ENCODE peak calls at places on chromosomes 12 and 14, in seven cellular contexts. One of them, this sample, is unnamed.

GRCh38 chr12:128994869-128995268 is 141.6 kb downstream of the GLT1D1 start:
- DNase-seq in pancreas: no peak
- DNase-seq in left colon: no peak
- DNase-seq in CD8-positive, alpha-beta memory T cell: no peak
- DNase-seq in frontal cortex: no peak
- DNase-seq in iris pigment epithelial cell: no peak
- DNase-seq in RWPE2: no peak
- DNase-seq in this sample: no peak

GRCh38 chr14:94343238-94343637 is 20.1 kb upstream of the SERPINA6 start:
- DNase-seq in CD8-positive, alpha-beta memory T cell: no peak
- DNase-seq in frontal cortex: no peak
- DNase-seq in iris pigment epithelial cell: no peak
- DNase-seq in pancreas: no peak
- DNase-seq in RWPE2: no peak
- DNase-seq in left colon: no peak
- DNase-seq in this sample: no peak

GRCh38 chr14:92560106-92560865 is 46.7 kb downstream of the RIN3 start:
- DNase-seq in iris pigment epithelial cell: no peak
- DNase-seq in RWPE2: no peak
- DNase-seq in frontal cortex: no peak
- DNase-seq in CD8-positive, alpha-beta memory T cell: no peak
- DNase-seq in pancreas: no peak
- DNase-seq in left colon: no peak
- DNase-seq in this sample: no peak

GRCh38 chr12:56839489-56840442 is 76.6 kb downstream of the HSD17B6 start:
- DNase-seq in iris pigment epithelial cell: peak
- DNase-seq in pancreas: no peak
- DNase-seq in RWPE2: peak
- DNase-seq in CD8-positive, alpha-beta memory T cell: no peak
- DNase-seq in left colon: peak
- DNase-seq in frontal cortex: no peak
- DNase-seq in this sample: peak

GRCh38 chr14:21846227-21846885 is 172.7 kb upstream of the OR4E1 start:
- DNase-seq in left colon: no peak
- DNase-seq in frontal cortex: no peak
- DNase-seq in CD8-positive, alpha-beta memory T cell: peak
- DNase-seq in iris pigment epithelial cell: no peak
- DNase-seq in pancreas: peak
- DNase-seq in RWPE2: no peak
- DNase-seq in this sample: peak

GRCh38 chr12:2800046-2800570 is 5.3 kb downstream of the FKBP4 start:
- DNase-seq in iris pigment epithelial cell: no peak
- DNase-seq in frontal cortex: no peak
- DNase-seq in CD8-positive, alpha-beta memory T cell: no peak
- DNase-seq in RWPE2: no peak
- DNase-seq in pancreas: no peak
- DNase-seq in left colon: no peak
- DNase-seq in this sample: no peak

GRCh38 chr12:119334459-119335170 is at the start of gene CCDC60:
- DNase-seq in pancreas: peak
- DNase-seq in CD8-positive, alpha-beta memory T cell: no peak
- DNase-seq in left colon: peak
- DNase-seq in iris pigment epithelial cell: no peak
- DNase-seq in frontal cortex: no peak
- DNase-seq in RWPE2: no peak
- DNase-seq in this sample: no peak

GRCh38 chr12:93682846-93683261 is 5.7 kb downstream of the CRADD start:
- DNase-seq in CD8-positive, alpha-beta memory T cell: no peak
- DNase-seq in frontal cortex: no peak
- DNase-seq in RWPE2: no peak
- DNase-seq in iris pigment epithelial cell: no peak
- DNase-seq in left colon: no peak
- DNase-seq in pancreas: peak
- DNase-seq in this sample: no peak

GRCh38 chr14:68547305-68548193 is 245.3 kb downstream of the ZFP36L1 start:
- DNase-seq in RWPE2: peak
- DNase-seq in pancreas: no peak
- DNase-seq in frontal cortex: no peak
- DNase-seq in CD8-positive, alpha-beta memory T cell: no peak
- DNase-seq in iris pigment epithelial cell: peak
- DNase-seq in left colon: peak
- DNase-seq in this sample: peak

GRCh38 chr12:47216150-47216677 is 136.5 kb upstream of the AMIGO2 start:
- DNase-seq in RWPE2: no peak
- DNase-seq in iris pigment epithelial cell: no peak
- DNase-seq in frontal cortex: no peak
- DNase-seq in CD8-positive, alpha-beta memory T cell: peak
- DNase-seq in left colon: peak
- DNase-seq in pancreas: no peak
- DNase-seq in this sample: no peak

GRCh38 chr14:69661194-69661537 is 49.8 kb downstream of the SUSD6 start:
- DNase-seq in RWPE2: no peak
- DNase-seq in frontal cortex: no peak
- DNase-seq in left colon: no peak
- DNase-seq in pancreas: no peak
- DNase-seq in CD8-positive, alpha-beta memory T cell: no peak
- DNase-seq in iris pigment epithelial cell: no peak
- DNase-seq in this sample: no peak

GRCh38 chr12:121089031-121089812 is 43.5 kb upstream of the P2RX7 start:
- DNase-seq in CD8-positive, alpha-beta memory T cell: no peak
- DNase-seq in frontal cortex: no peak
- DNase-seq in RWPE2: no peak
- DNase-seq in left colon: no peak
- DNase-seq in iris pigment epithelial cell: no peak
- DNase-seq in pancreas: no peak
- DNase-seq in this sample: peak

GRCh38 chr14:22176930-22177329 is 412.1 kb downstream of the DAD1 start:
- DNase-seq in CD8-positive, alpha-beta memory T cell: no peak
- DNase-seq in frontal cortex: no peak
- DNase-seq in left colon: no peak
- DNase-seq in RWPE2: no peak
- DNase-seq in pancreas: no peak
- DNase-seq in iris pigment epithelial cell: no peak
- DNase-seq in this sample: no peak

GRCh38 chr14:70641548-70642312 is at the start of gene TTC9:
- DNase-seq in iris pigment epithelial cell: no peak
- DNase-seq in RWPE2: no peak
- DNase-seq in frontal cortex: peak
- DNase-seq in left colon: no peak
- DNase-seq in pancreas: peak
- DNase-seq in CD8-positive, alpha-beta memory T cell: peak
- DNase-seq in this sample: no peak

GRCh38 chr14:75906680-75907280 is 75.0 kb downstream of the TGFB3 start:
- DNase-seq in frontal cortex: peak
- DNase-seq in RWPE2: no peak
- DNase-seq in iris pigment epithelial cell: no peak
- DNase-seq in CD8-positive, alpha-beta memory T cell: peak
- DNase-seq in pancreas: no peak
- DNase-seq in left colon: peak
- DNase-seq in this sample: peak

GRCh38 chr14:102052522-102052921 is 34.3 kb downstream of the HSP90AA1 start:
- DNase-seq in frontal cortex: no peak
- DNase-seq in RWPE2: no peak
- DNase-seq in left colon: no peak
- DNase-seq in CD8-positive, alpha-beta memory T cell: no peak
- DNase-seq in iris pigment epithelial cell: no peak
- DNase-seq in pancreas: no peak
- DNase-seq in this sample: no peak

GRCh38 chr12:113684053-113684907 is 212.6 kb upstream of the LHX5 start:
- DNase-seq in left colon: no peak
- DNase-seq in pancreas: no peak
- DNase-seq in frontal cortex: no peak
- DNase-seq in CD8-positive, alpha-beta memory T cell: no peak
- DNase-seq in iris pigment epithelial cell: no peak
- DNase-seq in RWPE2: no peak
- DNase-seq in this sample: peak

GRCh38 chr12:132147423-132148367 is 3.4 kb downstream of the NOC4L start:
- DNase-seq in iris pigment epithelial cell: no peak
- DNase-seq in RWPE2: peak
- DNase-seq in frontal cortex: no peak
- DNase-seq in left colon: peak
- DNase-seq in pancreas: peak
- DNase-seq in CD8-positive, alpha-beta memory T cell: no peak
- DNase-seq in this sample: no peak

GRCh38 chr12:30926243-30927209 is at the start of gene TSPAN11:
- DNase-seq in frontal cortex: peak
- DNase-seq in iris pigment epithelial cell: peak
- DNase-seq in pancreas: no peak
- DNase-seq in RWPE2: no peak
- DNase-seq in CD8-positive, alpha-beta memory T cell: no peak
- DNase-seq in left colon: no peak
- DNase-seq in this sample: peak

GRCh38 chr12:118946256-118946655 is 35.1 kb upstream of the SRRM4 start:
- DNase-seq in frontal cortex: no peak
- DNase-seq in left colon: no peak
- DNase-seq in CD8-positive, alpha-beta memory T cell: no peak
- DNase-seq in pancreas: no peak
- DNase-seq in iris pigment epithelial cell: no peak
- DNase-seq in RWPE2: no peak
- DNase-seq in this sample: no peak

GRCh38 chr12:112961074-112961473 is 17.2 kb upstream of the OAS2 start:
- DNase-seq in RWPE2: no peak
- DNase-seq in iris pigment epithelial cell: no peak
- DNase-seq in pancreas: no peak
- DNase-seq in CD8-positive, alpha-beta memory T cell: no peak
- DNase-seq in frontal cortex: no peak
- DNase-seq in left colon: no peak
- DNase-seq in this sample: no peak

GRCh38 chr12:48767047-48767446 is 21.8 kb downstream of the ADCY6 start:
- DNase-seq in frontal cortex: no peak
- DNase-seq in pancreas: no peak
- DNase-seq in left colon: no peak
- DNase-seq in RWPE2: no peak
- DNase-seq in CD8-positive, alpha-beta memory T cell: no peak
- DNase-seq in iris pigment epithelial cell: peak
- DNase-seq in this sample: no peak

GRCh38 chr12:68633614-68634558 is 23.2 kb downstream of the RAP1B start:
- DNase-seq in CD8-positive, alpha-beta memory T cell: no peak
- DNase-seq in frontal cortex: no peak
- DNase-seq in RWPE2: no peak
- DNase-seq in left colon: no peak
- DNase-seq in iris pigment epithelial cell: no peak
- DNase-seq in pancreas: no peak
- DNase-seq in this sample: no peak

GRCh38 chr14:65260786-65261185 is 151.7 kb upstream of the FUT8 start:
- DNase-seq in RWPE2: no peak
- DNase-seq in pancreas: no peak
- DNase-seq in iris pigment epithelial cell: peak
- DNase-seq in CD8-positive, alpha-beta memory T cell: no peak
- DNase-seq in left colon: no peak
- DNase-seq in frontal cortex: no peak
- DNase-seq in this sample: peak

GRCh38 chr12:39070775-39071174 is 165.4 kb upstream of the CPNE8 start:
- DNase-seq in pancreas: no peak
- DNase-seq in CD8-positive, alpha-beta memory T cell: no peak
- DNase-seq in left colon: no peak
- DNase-seq in frontal cortex: no peak
- DNase-seq in RWPE2: no peak
- DNase-seq in iris pigment epithelial cell: no peak
- DNase-seq in this sample: no peak

GRCh38 chr14:68734231-68734732 is 58.6 kb downstream of the ZFP36L1 start:
- DNase-seq in CD8-positive, alpha-beta memory T cell: no peak
- DNase-seq in left colon: no peak
- DNase-seq in pancreas: no peak
- DNase-seq in RWPE2: no peak
- DNase-seq in iris pigment epithelial cell: peak
- DNase-seq in frontal cortex: no peak
- DNase-seq in this sample: peak

This sample was measured in ELR.